ENCODE peak calls at places on chromosomes 1 and 21, in nine cellular contexts. D, C, A, K, W, O, N, B and Z are unnamed samples.

GRCh38 chr1:99662581-99663208 is 16.8 kb downstream of the PALMD start:
- DNase-seq in D (no peak), W (peak; percentile 65), A (peak; percentile 81), B (no peak), N (peak; percentile 30), C (peak; percentile 92), K (peak; percentile 86), O (no peak), Z (no peak)

GRCh38 chr1:15728937-15729657 is 7.0 kb upstream of the SLC25A34 start:
- DNase-seq in N (no peak), A (no peak), O (peak; percentile 72), D (no peak), K (no peak), W (no peak), C (no peak), B (no peak), Z (no peak)

GRCh38 chr1:187491082-187491720 is 662.5 kb downstream of the PLA2G4A start:
- DNase-seq in B (no peak), D (peak; percentile 83), C (no peak), W (no peak), A (peak; percentile 77), O (peak; percentile 3), K (no peak), N (no peak), Z (peak; percentile 89)

GRCh38 chr1:40662864-40663263 is 2.6 kb downstream of the RIMS3 start:
- DNase-seq in O (peak; percentile 91), K (no peak), N (no peak), B (no peak), W (no peak), A (peak; percentile 37), D (peak; percentile 36), C (no peak), Z (peak; percentile 12)

GRCh38 chr1:207103892-207104373 is at the start of gene C4BPA:
- DNase-seq in C (no peak), O (no peak), D (no peak), B (no peak), W (no peak), K (no peak), N (no peak), A (no peak), Z (no peak)

GRCh38 chr1:212072047-212072446 is 36.5 kb downstream of the DTL start:
- DNase-seq in B (no peak), D (no peak), O (no peak), A (no peak), K (no peak), N (no peak), C (no peak), W (no peak), Z (no peak)

GRCh38 chr21:28540514-28540913 is 452.2 kb downstream of the LTN1 start:
- DNase-seq in N (no peak), A (peak; percentile 51), C (no peak), K (no peak), O (no peak), W (no peak), D (peak; percentile 75), B (no peak), Z (peak; percentile 78)

GRCh38 chr21:41477641-41478318 is 30.2 kb downstream of the TMPRSS2 start:
- DNase-seq in K (no peak), C (no peak), D (peak; percentile 18), W (no peak), A (no peak), O (peak; percentile 77), B (no peak), N (no peak), Z (peak; percentile 33)

GRCh38 chr21:42839271-42840231 is 39.8 kb downstream of the WDR4 start:
- DNase-seq in W (no peak), K (no peak), D (no peak), B (no peak), A (no peak), N (no peak), O (peak; percentile 77), C (peak; percentile 12), Z (no peak)

GRCh38 chr1:90944006-90944405 is 77.8 kb downstream of the ZNF644 start:
- DNase-seq in N (no peak), C (no peak), D (no peak), O (no peak), K (no peak), A (no peak), W (no peak), B (no peak), Z (no peak)

GRCh38 chr1:18676431-18676830 is 45.8 kb downstream of the PAX7 start:
- DNase-seq in W (no peak), B (no peak), C (no peak), O (peak; percentile 65), D (no peak), A (no peak), N (no peak), K (no peak), Z (no peak)

GRCh38 chr1:207362962-207363858 is 41.7 kb downstream of the CD55 start:
- DNase-seq in C (no peak), A (peak; percentile 39), N (no peak), K (no peak), O (no peak), B (no peak), W (no peak), D (peak; percentile 68), Z (peak; percentile 72)

GRCh38 chr1:178875936-178876335 is 5.1 kb upstream of the ANGPTL1 start:
- DNase-seq in O (no peak), N (no peak), C (no peak), D (no peak), K (no peak), B (no peak), A (no peak), W (no peak), Z (no peak)

GRCh38 chr1:79151006-79151796 is 144.7 kb upstream of the ADGRL4 start:
- DNase-seq in A (peak; percentile 10), C (no peak), B (no peak), N (no peak), W (no peak), D (peak; percentile 10), O (no peak), K (no peak), Z (peak; percentile 14)

GRCh38 chr1:10431065-10431730 is 965 bp downstream of the CENPS start:
- DNase-seq in K (no peak), N (peak; percentile 37), C (no peak), O (peak; percentile 92), D (peak; percentile 29), W (no peak), A (no peak), B (no peak), Z (no peak)

GRCh38 chr1:119253366-119253765 is 112.9 kb upstream of the WARS2 start:
- DNase-seq in K (no peak), O (peak; percentile 73), C (no peak), D (no peak), B (no peak), A (no peak), W (no peak), N (no peak), Z (no peak)

GRCh38 chr1:48756704-48757316 is 19.9 kb downstream of the BEND5 start:
- DNase-seq in B (no peak), O (no peak), C (no peak), N (no peak), A (no peak), W (no peak), D (no peak), K (no peak), Z (no peak)
- H3K4me1 ChIP-seq in B (no peaks in the 10 kb centered on the region), O (no peaks in the 10 kb centered on the region), C (no peaks in the 10 kb centered on the region), N (no peaks in the 10 kb centered on the region), A (peaks cover 1% of the 10 kb centered on the region), W (no peaks in the 10 kb centered on the region), D (peaks cover 9% of the 10 kb centered on the region), K (no peaks in the 10 kb centered on the region), Z (no peaks in the 10 kb centered on the region)

GRCh38 chr1:184497962-184498723 is 111.3 kb downstream of the C1orf21 start:
- DNase-seq in O (peak; percentile 23), C (no peak), B (no peak), A (peak; percentile 28), D (no peak), K (no peak), N (no peak), W (no peak), Z (peak; percentile 22)
- H3K4me1 ChIP-seq in O (peaks cover 10% of the 10 kb centered on the region), C (peaks cover 8% of the 10 kb centered on the region), B (peaks cover 9% of the 10 kb centered on the region), A (peaks cover 2% of the 10 kb centered on the region), D (no peaks in the 10 kb centered on the region), K (peaks cover 10% of the 10 kb centered on the region), N (peaks cover 5% of the 10 kb centered on the region), W (peaks cover 61% of the 10 kb centered on the region), Z (peaks cover 3% of the 10 kb centered on the region)

GRCh38 chr1:27068922-27069321 is 56.3 kb upstream of the TENT5B start:
- DNase-seq in K (no peak), W (no peak), A (no peak), D (no peak), C (no peak), B (no peak), N (no peak), O (no peak), Z (no peak)

GRCh38 chr1:27070390-27071048 is 57.9 kb upstream of the TENT5B start:
- DNase-seq in A (no peak), W (no peak), D (no peak), C (no peak), N (no peak), O (peak; percentile 80), B (peak; percentile 26), K (no peak), Z (no peak)

GRCh38 chr1:27071049-27071416 is 58.4 kb upstream of the TENT5B start:
- DNase-seq in N (no peak), W (peak; percentile 15), C (no peak), B (no peak), A (peak; percentile 36), K (no peak), D (no peak), O (peak; percentile 87), Z (peak; percentile 42)

GRCh38 chr1:27060879-27061278 is 48.2 kb upstream of the TENT5B start:
- DNase-seq in W (no peak), O (no peak), D (no peak), K (no peak), C (no peak), B (no peak), N (no peak), A (no peak), Z (no peak)

DNA sequence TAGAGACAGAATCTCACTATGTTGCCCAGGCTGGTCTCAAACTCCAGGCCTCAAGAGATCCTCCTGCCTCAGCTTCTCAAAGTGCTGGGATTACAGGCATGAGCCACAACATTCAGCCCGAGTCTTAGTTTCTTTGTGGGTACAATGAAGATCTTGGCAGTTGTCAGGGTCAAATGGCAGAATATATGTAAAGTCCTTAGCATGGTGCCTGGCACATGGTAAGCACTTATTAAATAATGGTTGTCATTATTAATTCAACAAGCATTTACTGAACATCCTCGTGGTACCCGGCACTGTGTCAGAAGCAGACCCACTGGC is 53.6 kb upstream of the TENT5B start:
- DNase-seq in N (no peak), K (no peak), W (no peak), O (no peak), D (no peak), A (no peak), C (no peak), B (no peak), Z (no peak)
- H3K4me1 ChIP-seq in N (no peaks in the 10 kb centered on the region), K (no peaks in the 10 kb centered on the region), W (no peaks in the 10 kb centered on the region), O (no peaks in the 10 kb centered on the region), D (no peaks in the 10 kb centered on the region), A (peaks cover 2% of the 10 kb centered on the region), C (no peaks in the 10 kb centered on the region), B (no peaks in the 10 kb centered on the region), Z (no peaks in the 10 kb centered on the region)

DNA sequence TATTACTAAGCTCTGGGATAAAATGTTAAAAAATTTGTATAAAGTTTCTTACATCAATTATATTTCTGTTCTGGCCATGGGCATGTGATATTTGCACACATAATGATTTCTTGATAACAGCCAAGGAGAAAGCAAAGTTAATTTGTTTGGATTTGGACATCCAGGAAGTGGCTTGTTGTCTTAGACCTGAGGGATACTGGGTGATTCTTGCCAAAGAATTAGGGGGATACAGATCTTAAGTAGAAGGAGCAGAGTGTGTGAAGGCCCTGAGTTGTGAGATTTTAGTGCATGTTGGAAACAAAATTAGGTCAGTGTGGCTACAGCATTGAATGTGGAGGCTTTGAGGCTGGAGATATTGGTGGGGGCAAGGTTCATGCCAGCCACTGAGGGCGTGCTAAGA is 65.6 kb downstream of the NCAM2 start:
- DNase-seq in D (no peak), A (no peak), K (no peak), C (no peak), B (no peak), W (no peak), O (no peak), N (no peak), Z (no peak)
- H3K4me1 ChIP-seq in D (no peaks in the 10 kb centered on the region), A (no peaks in the 10 kb centered on the region), K (no peaks in the 10 kb centered on the region), C (no peaks in the 10 kb centered on the region), B (no peaks in the 10 kb centered on the region), W (no peaks in the 10 kb centered on the region), O (no peaks in the 10 kb centered on the region), N (no peaks in the 10 kb centered on the region), Z (no peaks in the 10 kb centered on the region)